ENCODE peak calls at places on chromosomes 4 and X, in seven cellular contexts. One of them, this sample, is unnamed.

GRCh38 chr4:147901388-147901787 is 169.5 kb downstream of the ARHGAP10 start:
- DNase-seq in NCI-H774: no peak
- DNase-seq in stimulated activated CD8-positive, alpha-beta memory T cell treated with anti-CD3 and anti-CD28 coated beads, Interleukin-4, amount 100 ng/mL, for 4 hours: no peak
- DNase-seq in stomach: no peak
- DNase-seq in fibroblast of mammary gland: no peak
- DNase-seq in germinal center: no peak
- DNase-seq in GM23248: no peak
- DNase-seq in this sample: no peak

GRCh38 chrX:14865201-14865600 is 7.7 kb downstream of the FANCB start:
- DNase-seq in germinal center: no peak
- DNase-seq in GM23248: peak; percentile 48
- DNase-seq in fibroblast of mammary gland: peak; percentile 7
- DNase-seq in stimulated activated CD8-positive, alpha-beta memory T cell treated with anti-CD3 and anti-CD28 coated beads, Interleukin-4, amount 100 ng/mL, for 4 hours: no peak
- DNase-seq in stomach: no peak
- DNase-seq in NCI-H774: no peak
- DNase-seq in this sample: no peak

GRCh38 chrX:18294893-18295292 is 59.6 kb downstream of the SCML2 start:
- DNase-seq in stomach: no peak
- DNase-seq in stimulated activated CD8-positive, alpha-beta memory T cell treated with anti-CD3 and anti-CD28 coated beads, Interleukin-4, amount 100 ng/mL, for 4 hours: no peak
- DNase-seq in GM23248: no peak
- DNase-seq in germinal center: no peak
- DNase-seq in NCI-H774: no peak
- DNase-seq in fibroblast of mammary gland: no peak
- DNase-seq in this sample: no peak

GRCh38 chr4:78325244-78326187 is 226.1 kb upstream of the ANXA3 start:
- DNase-seq in stomach: no peak
- DNase-seq in NCI-H774: no peak
- DNase-seq in germinal center: no peak
- DNase-seq in fibroblast of mammary gland: no peak
- DNase-seq in stimulated activated CD8-positive, alpha-beta memory T cell treated with anti-CD3 and anti-CD28 coated beads, Interleukin-4, amount 100 ng/mL, for 4 hours: no peak
- DNase-seq in GM23248: peak; percentile 60
- DNase-seq in this sample: no peak

GRCh38 chr4:142043509-142043908 is 407.1 kb downstream of the IL15 start:
- DNase-seq in NCI-H774: no peak
- DNase-seq in stimulated activated CD8-positive, alpha-beta memory T cell treated with anti-CD3 and anti-CD28 coated beads, Interleukin-4, amount 100 ng/mL, for 4 hours: no peak
- DNase-seq in GM23248: peak; percentile 72
- DNase-seq in fibroblast of mammary gland: peak; percentile 59
- DNase-seq in germinal center: no peak
- DNase-seq in stomach: no peak
- DNase-seq in this sample: no peak

GRCh38 chr4:45283352-45283751 is 557.0 kb upstream of the GNPDA2 start:
- DNase-seq in germinal center: no peak
- DNase-seq in fibroblast of mammary gland: no peak
- DNase-seq in NCI-H774: no peak
- DNase-seq in stomach: peak; percentile 21
- DNase-seq in stimulated activated CD8-positive, alpha-beta memory T cell treated with anti-CD3 and anti-CD28 coated beads, Interleukin-4, amount 100 ng/mL, for 4 hours: no peak
- DNase-seq in GM23248: no peak
- DNase-seq in this sample: no peak

GRCh38 chr4:26330186-26330787 is 9.5 kb downstream of the RBPJ start:
- DNase-seq in germinal center: peak; percentile 49
- DNase-seq in stimulated activated CD8-positive, alpha-beta memory T cell treated with anti-CD3 and anti-CD28 coated beads, Interleukin-4, amount 100 ng/mL, for 4 hours: no peak
- DNase-seq in fibroblast of mammary gland: peak; percentile 71
- DNase-seq in NCI-H774: peak; percentile 56
- DNase-seq in GM23248: peak; percentile 76
- DNase-seq in stomach: no peak
- DNase-seq in this sample: peak; percentile 54

GRCh38 chrX:485368-485767 is 98.7 kb upstream of the PPP2R3B start:
- DNase-seq in germinal center: no peak
- DNase-seq in NCI-H774: no peak
- DNase-seq in stomach: no peak
- DNase-seq in stimulated activated CD8-positive, alpha-beta memory T cell treated with anti-CD3 and anti-CD28 coated beads, Interleukin-4, amount 100 ng/mL, for 4 hours: no peak
- DNase-seq in GM23248: no peak
- DNase-seq in fibroblast of mammary gland: no peak
- DNase-seq in this sample: no peak

GRCh38 chr4:170011921-170012628 is 14.1 kb downstream of the MFAP3L start:
- DNase-seq in GM23248: no peak
- DNase-seq in stomach: no peak
- DNase-seq in stimulated activated CD8-positive, alpha-beta memory T cell treated with anti-CD3 and anti-CD28 coated beads, Interleukin-4, amount 100 ng/mL, for 4 hours: no peak
- DNase-seq in germinal center: no peak
- DNase-seq in NCI-H774: no peak
- DNase-seq in fibroblast of mammary gland: no peak
- DNase-seq in this sample: no peak

GRCh38 chr4:145840162-145840768 is 98.4 kb downstream of the ZNF827 start:
- DNase-seq in fibroblast of mammary gland: peak; percentile 64
- DNase-seq in stomach: no peak
- DNase-seq in NCI-H774: peak; percentile 6
- DNase-seq in germinal center: peak; percentile 52
- DNase-seq in stimulated activated CD8-positive, alpha-beta memory T cell treated with anti-CD3 and anti-CD28 coated beads, Interleukin-4, amount 100 ng/mL, for 4 hours: no peak
- DNase-seq in GM23248: peak; percentile 60
- DNase-seq in this sample: peak; percentile 55

GRCh38 chrX:50905334-50905733 is 5.2 kb upstream of the BMP15 start:
- DNase-seq in fibroblast of mammary gland: no peak
- DNase-seq in germinal center: no peak
- DNase-seq in stomach: no peak
- DNase-seq in GM23248: peak; percentile 6
- DNase-seq in NCI-H774: no peak
- DNase-seq in stimulated activated CD8-positive, alpha-beta memory T cell treated with anti-CD3 and anti-CD28 coated beads, Interleukin-4, amount 100 ng/mL, for 4 hours: no peak
- DNase-seq in this sample: no peak